ENCODE peak calls at places on chromosomes 6 and 20, in ten cellular contexts. E, O, F, B, A, V, I, T, H and J are unnamed samples.
A peak's percentile ranks its signal among the peaks of the same experiment; 100 is the strongest.

GRCh38 chr6:56851104-56851503 is 103.8 kb upstream of the BEND6 start:
- DNase-seq in I (no peak), T (no peak), A (no peak), E (peak; percentile 65), O (no peak), B (no peak), H (peak; percentile 33), F (no peak), V (peak; percentile 46), J (no peak)

GRCh38 chr20:50848341-50848808 is 53.5 kb downstream of the BCAS4 start:
- DNase-seq in V (peak; percentile 33), T (no peak), E (no peak), I (peak; percentile 67), A (no peak), O (peak; percentile 19), H (no peak), F (no peak), B (no peak), J (no peak)

GRCh38 chr6:88899569-88900316 is 63.7 kb downstream of the RNGTT start:
- DNase-seq in H (no peak), A (no peak), V (no peak), T (no peak), B (no peak), F (no peak), O (no peak), E (no peak), I (no peak), J (no peak)

GRCh38 chr6:41072836-41073202 is at the start of gene NFYA:
- DNase-seq in F (no peak), E (no peak), A (no peak), V (peak; percentile 100), O (peak; percentile 100), B (no peak), H (no peak), I (no peak), T (no peak), J (no peak)

GRCh38 chr6:21479140-21479539 is 114.4 kb upstream of the SOX4 start:
- DNase-seq in A (no peak), T (no peak), V (peak; percentile 72), I (peak; percentile 60), H (no peak), B (no peak), F (no peak), O (no peak), E (no peak), J (peak; percentile 58)

GRCh38 chr6:38957426-38957825 is 91.2 kb upstream of the GLP1R start:
- DNase-seq in E (no peak), F (no peak), O (no peak), H (no peak), T (no peak), V (peak; percentile 2), I (no peak), B (no peak), A (no peak), J (no peak)

GRCh38 chr6:3940703-3941102 is 91.5 kb downstream of the FAM50B start:
- DNase-seq in B (no peak), E (no peak), A (no peak), F (no peak), T (no peak), H (no peak), O (no peak), V (no peak), I (no peak), J (no peak)

GRCh38 chr6:145374566-145374965 is 360.8 kb downstream of the EPM2A start:
- DNase-seq in O (no peak), F (no peak), A (no peak), H (no peak), T (no peak), B (no peak), I (no peak), V (no peak), E (no peak), J (no peak)

GRCh38 chr20:2822073-2822472 is 5.9 kb downstream of the TMEM239 start:
- DNase-seq in H (no peak), I (peak; percentile 49), B (no peak), V (no peak), A (no peak), F (no peak), E (no peak), T (no peak), O (no peak), J (no peak)

GRCh38 chr6:169236988-169237387 is 16.7 kb downstream of the THBS2 start:
- DNase-seq in T (no peak), O (no peak), B (no peak), V (no peak), H (no peak), F (no peak), E (no peak), I (peak; percentile 35), A (no peak), J (no peak)

GRCh38 chr20:16518068-16518783 is 55.0 kb downstream of the KIF16B start:
- DNase-seq in T (no peak), B (peak; percentile 60), E (peak; percentile 61), I (no peak), V (peak; percentile 66), F (no peak), O (peak; percentile 45), A (peak; percentile 42), H (peak; percentile 60), J (peak; percentile 42)

GRCh38 chr6:140586426-140587061 is 1212.1 kb upstream of the CITED2 start:
- DNase-seq in I (no peak), H (no peak), E (no peak), O (no peak), B (no peak), F (no peak), T (no peak), V (no peak), A (no peak), J (no peak)

GRCh38 chr6:131782764-131783163 is 25.1 kb upstream of the ENPP1 start:
- DNase-seq in T (no peak), H (peak; percentile 32), B (no peak), E (no peak), O (peak; percentile 26), A (no peak), F (no peak), I (no peak), V (no peak), J (no peak)

GRCh38 chr6:151070666-151071065 is 169.1 kb upstream of the AKAP12 start:
- DNase-seq in F (no peak), E (no peak), V (peak; percentile 87), A (no peak), H (no peak), T (no peak), O (no peak), I (no peak), B (no peak), J (no peak)

GRCh38 chr20:50578778-50579165 is 68.6 kb downstream of the PTPN1 start:
- DNase-seq in A (no peak), H (no peak), B (no peak), E (no peak), V (no peak), T (no peak), O (no peak), I (peak; percentile 23), F (no peak), J (no peak)

DNA sequence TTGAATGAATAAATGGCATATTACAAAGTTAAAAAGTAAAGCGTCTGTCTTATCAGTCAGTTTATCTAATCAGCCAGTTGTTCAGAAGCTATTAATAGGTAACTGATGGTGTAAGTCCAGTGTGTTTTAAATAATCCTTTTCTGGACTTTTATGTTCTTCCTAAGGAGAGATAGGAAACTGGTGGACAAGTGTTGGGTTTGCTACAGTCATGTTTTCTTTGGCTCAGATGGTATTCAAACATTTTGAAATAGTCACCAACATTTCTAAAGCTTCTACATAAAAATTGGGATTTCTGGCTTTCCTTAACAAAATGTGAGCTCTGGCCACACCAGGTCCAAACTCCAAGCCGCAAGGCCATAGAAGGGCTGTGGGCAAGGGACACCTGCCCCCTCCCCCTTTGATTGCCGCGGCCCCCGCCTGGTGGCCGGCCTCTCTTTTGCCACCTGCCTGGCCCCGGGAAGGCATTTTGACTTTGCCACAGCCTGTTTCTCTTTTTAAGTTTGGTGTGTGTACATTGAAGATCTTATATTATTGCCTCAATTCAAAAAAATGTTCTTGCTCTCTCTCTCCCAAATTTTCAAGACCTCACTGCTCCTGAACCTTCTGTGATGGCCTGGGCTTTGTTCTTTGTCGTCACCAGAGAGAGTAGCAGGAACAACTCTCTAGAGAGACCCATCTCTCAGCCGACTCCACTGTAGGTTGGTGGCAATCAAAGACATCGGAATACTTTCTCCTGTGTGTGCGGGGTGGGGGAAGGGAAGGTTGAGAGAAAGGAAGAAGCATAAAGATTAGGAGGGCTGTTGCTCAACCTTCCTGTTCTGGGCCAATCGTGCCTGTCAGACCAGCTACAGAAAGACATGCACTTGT is 84.0 kb upstream of the ZNF217 start:
- DNase-seq in B (peak; percentile 13), V (peak; percentile 47), O (peak; percentile 64), T (no peak), I (no peak), E (no peak), H (peak; percentile 75), A (no peak), F (no peak), J (peak; percentile 15)
- H3K4me3 ChIP-seq in B (no peak overlapping the region), V (no peak overlapping the region), O (no peak overlapping the region), T (no peak overlapping the region), I (no peak overlapping the region), E (no peak overlapping the region), H (no peak overlapping the region), A (no peak overlapping the region), F (no peak overlapping the region), J (no peak overlapping the region)

GRCh38 chr6:153568601-153569000 is 437.5 kb upstream of the RGS17 start:
- DNase-seq in A (no peak), E (no peak), I (no peak), B (no peak), T (no peak), H (no peak), V (peak; percentile 41), O (no peak), F (no peak), J (no peak)
- H3K4me3 ChIP-seq in A (no peak overlapping the region), E (no peak overlapping the region), I (no peak overlapping the region), B (no peak overlapping the region), T (no peak overlapping the region), H (no peak overlapping the region), V (no peak overlapping the region), O (no peak overlapping the region), F (no peak overlapping the region), J (no peak overlapping the region)

GRCh38 chr6:78505178-78505577 is 362.2 kb upstream of the IRAK1BP1 start:
- DNase-seq in F (no peak), E (no peak), B (no peak), V (no peak), T (no peak), I (no peak), A (no peak), O (no peak), H (no peak), J (no peak)
- H3K4me3 ChIP-seq in F (no peak overlapping the region), E (no peak overlapping the region), B (no peak overlapping the region), V (no peak overlapping the region), T (no peak overlapping the region), I (no peak overlapping the region), A (no peak overlapping the region), O (no peak overlapping the region), H (no peak overlapping the region), J (no peak overlapping the region)

GRCh38 chr6:163214259-163214658 is 200.3 kb upstream of the QKI start:
- DNase-seq in I (no peak), F (no peak), B (no peak), A (no peak), V (no peak), O (no peak), E (no peak), T (no peak), H (no peak), J (no peak)

DNA sequence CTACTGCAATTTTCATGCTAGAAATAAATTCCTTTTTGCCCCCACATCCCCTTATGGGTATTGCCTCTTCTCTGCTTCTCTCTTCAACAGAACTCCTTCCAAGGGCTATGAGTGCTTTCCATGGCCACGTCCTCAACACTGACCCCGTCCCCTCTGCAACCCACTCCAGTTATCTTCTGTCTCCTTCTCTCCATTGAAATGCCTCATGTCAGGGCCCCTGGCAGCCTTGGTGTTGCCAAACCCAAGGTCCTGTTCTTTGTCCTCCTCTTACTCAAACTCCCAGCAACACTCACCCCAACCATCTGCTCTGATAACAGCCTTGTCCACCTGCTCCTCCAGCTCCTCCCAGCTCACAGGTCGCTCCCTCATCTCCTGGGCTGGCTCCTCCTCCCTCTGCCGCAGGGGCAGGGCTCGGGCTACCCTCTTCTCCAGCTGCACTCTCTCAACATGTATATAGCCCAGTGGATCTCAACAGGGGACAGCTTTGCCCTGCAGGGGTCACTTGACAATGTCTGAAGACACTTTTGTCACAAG is 196.1 kb upstream of the QKI start:
- DNase-seq in H (no peak), V (no peak), T (no peak), E (no peak), A (no peak), O (no peak), F (no peak), I (no peak), B (no peak), J (no peak)
- H3K4me3 ChIP-seq in H (no peak overlapping the region), V (no peak overlapping the region), T (no peak overlapping the region), E (no peak overlapping the region), A (no peak overlapping the region), O (no peak overlapping the region), F (no peak overlapping the region), I (no peak overlapping the region), B (no peak overlapping the region), J (no peak overlapping the region)